ENCODE peak calls at places on chromosomes 4 and X, in eight cellular contexts. One of them, this sample, is unnamed. For H3K4me1, the result is how much of the 10 kb centered on the place peaks cover.

GRCh38 chrX:33434256-33435092 is 223.1 kb upstream of the DMD start:
- DNase-seq in PC-3: peak
- DNase-seq in fibroblast of lung: peak
- DNase-seq in GM23338: peak
- DNase-seq in HCT116: no peak
- DNase-seq in H1: peak
- DNase-seq in GM12878: no peak
- DNase-seq in K562: peak
- DNase-seq in this sample: peak

GRCh38 chrX:102517331-102517730 is 792 bp upstream of the TMSB15A start:
- DNase-seq in PC-3: peak
- DNase-seq in fibroblast of lung: peak
- DNase-seq in GM23338: peak
- DNase-seq in HCT116: no peak
- DNase-seq in H1: no peak
- DNase-seq in GM12878: no peak
- DNase-seq in K562: no peak
- DNase-seq in this sample: peak

GRCh38 chr4:85734446-85734845 is 259.5 kb downstream of the ARHGAP24 start:
- DNase-seq in PC-3: peak
- DNase-seq in fibroblast of lung: no peak
- DNase-seq in GM23338: no peak
- DNase-seq in HCT116: peak
- DNase-seq in H1: no peak
- DNase-seq in GM12878: no peak
- DNase-seq in K562: no peak
- DNase-seq in this sample: no peak

GRCh38 chrX:16114640-16115039 is 8.7 kb upstream of the GRPR start:
- DNase-seq in PC-3: no peak
- DNase-seq in fibroblast of lung: peak
- DNase-seq in GM23338: no peak
- DNase-seq in HCT116: no peak
- DNase-seq in H1: no peak
- DNase-seq in GM12878: no peak
- DNase-seq in K562: no peak
- DNase-seq in this sample: no peak

GRCh38 chr4:83560523-83560922 is 24.6 kb downstream of the GPAT3 start:
- DNase-seq in PC-3: no peak
- DNase-seq in fibroblast of lung: no peak
- DNase-seq in GM23338: no peak
- DNase-seq in HCT116: no peak
- DNase-seq in H1: no peak
- DNase-seq in GM12878: no peak
- DNase-seq in K562: no peak
- DNase-seq in this sample: no peak

GRCh38 chrX:101160001-101160400 is 59.6 kb upstream of the DRP2 start:
- DNase-seq in PC-3: peak
- DNase-seq in fibroblast of lung: no peak
- DNase-seq in GM23338: no peak
- DNase-seq in HCT116: no peak
- DNase-seq in H1: no peak
- DNase-seq in GM12878: no peak
- DNase-seq in K562: no peak
- DNase-seq in this sample: no peak

GRCh38 chrX:107480272-107480671 is 30.8 kb downstream of the FRMPD3 start:
- DNase-seq in PC-3: no peak
- DNase-seq in fibroblast of lung: no peak
- DNase-seq in GM23338: no peak
- DNase-seq in HCT116: no peak
- DNase-seq in H1: no peak
- DNase-seq in GM12878: no peak
- DNase-seq in K562: no peak
- DNase-seq in this sample: no peak

GRCh38 chrX:100649550-100650356 is 5.8 kb downstream of the SRPX2 start:
- DNase-seq in PC-3: peak
- DNase-seq in fibroblast of lung: peak
- DNase-seq in GM23338: no peak
- DNase-seq in HCT116: no peak
- DNase-seq in H1: no peak
- DNase-seq in GM12878: no peak
- DNase-seq in K562: no peak
- DNase-seq in this sample: peak

GRCh38 chr4:4791299-4791798 is 68.1 kb upstream of the MSX1 start:
- DNase-seq in PC-3: no peak
- DNase-seq in fibroblast of lung: no peak
- DNase-seq in GM23338: peak
- DNase-seq in HCT116: no peak
- DNase-seq in H1: no peak
- DNase-seq in GM12878: no peak
- DNase-seq in K562: no peak
- DNase-seq in this sample: peak

GRCh38 chr4:86155766-86156165 is 204.1 kb downstream of the MAPK10 start:
- DNase-seq in PC-3: peak
- DNase-seq in fibroblast of lung: no peak
- DNase-seq in GM23338: no peak
- DNase-seq in HCT116: no peak
- DNase-seq in H1: no peak
- DNase-seq in GM12878: no peak
- DNase-seq in K562: no peak
- DNase-seq in this sample: no peak

GRCh38 chr4:159435561-159436023 is 332.7 kb downstream of the RAPGEF2 start:
- DNase-seq in PC-3: peak
- DNase-seq in fibroblast of lung: no peak
- DNase-seq in GM23338: no peak
- DNase-seq in HCT116: no peak
- DNase-seq in H1: no peak
- DNase-seq in GM12878: peak
- DNase-seq in K562: no peak
- DNase-seq in this sample: no peak

GRCh38 chr4:6781561-6781960 is 966 bp upstream of the KIAA0232 start:
- DNase-seq in PC-3: no peak
- DNase-seq in fibroblast of lung: no peak
- DNase-seq in GM23338: no peak
- DNase-seq in HCT116: no peak
- DNase-seq in H1: no peak
- DNase-seq in GM12878: no peak
- DNase-seq in K562: no peak
- DNase-seq in this sample: no peak

GRCh38 chrX:106670631-106671030 is 55.9 kb upstream of the RNF128 start:
- DNase-seq in PC-3: no peak
- DNase-seq in fibroblast of lung: peak
- DNase-seq in GM23338: no peak
- DNase-seq in HCT116: no peak
- DNase-seq in H1: no peak
- DNase-seq in GM12878: no peak
- DNase-seq in K562: no peak
- DNase-seq in this sample: no peak

GRCh38 chr4:146146918-146147317 is 28.6 kb upstream of the LSM6 start:
- DNase-seq in PC-3: peak
- DNase-seq in fibroblast of lung: no peak
- DNase-seq in GM23338: no peak
- DNase-seq in HCT116: no peak
- DNase-seq in H1: no peak
- DNase-seq in GM12878: no peak
- DNase-seq in K562: no peak
- DNase-seq in this sample: no peak

GRCh38 chrX:38375888-38376287 is 23.5 kb downstream of the OTC start:
- DNase-seq in PC-3: peak
- DNase-seq in fibroblast of lung: peak
- DNase-seq in GM23338: peak
- DNase-seq in HCT116: peak
- DNase-seq in H1: no peak
- DNase-seq in GM12878: no peak
- DNase-seq in K562: peak
- DNase-seq in this sample: peak

GRCh38 chrX:36199926-36200325 is 280.4 kb downstream of the CFAP47 start:
- DNase-seq in PC-3: no peak
- DNase-seq in fibroblast of lung: no peak
- DNase-seq in GM23338: no peak
- DNase-seq in HCT116: no peak
- DNase-seq in H1: no peak
- DNase-seq in GM12878: no peak
- DNase-seq in K562: no peak
- DNase-seq in this sample: no peak

DNA sequence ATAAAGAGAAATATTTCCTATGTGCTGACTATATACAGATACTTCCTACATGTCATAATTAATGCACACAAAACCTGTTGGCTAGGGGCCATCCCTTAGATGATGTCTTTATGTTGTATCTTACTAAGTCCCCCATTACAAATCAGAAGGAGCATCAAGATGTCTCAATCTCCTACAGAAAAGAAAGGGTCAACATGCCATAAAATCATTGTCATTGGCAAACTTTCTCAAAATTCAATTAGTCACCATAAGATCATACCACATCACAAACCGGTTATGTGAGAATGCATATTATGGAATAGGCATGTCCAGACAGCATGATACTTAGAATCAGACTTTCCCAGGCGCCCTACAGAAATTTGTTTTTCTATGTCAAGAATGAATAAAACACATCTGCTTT is 175.2 kb upstream of the TET2 start:
- DNase-seq in PC-3: peak
- DNase-seq in fibroblast of lung: peak
- DNase-seq in GM23338: no peak
- DNase-seq in HCT116: no peak
- DNase-seq in H1: no peak
- DNase-seq in GM12878: no peak
- DNase-seq in K562: no peak
- DNase-seq in this sample: no peak
- H3K4me1 ChIP-seq in PC-3: under half
- H3K4me1 ChIP-seq in fibroblast of lung: under half
- H3K4me1 ChIP-seq in GM23338: under half
- H3K4me1 ChIP-seq in HCT116: under half
- H3K4me1 ChIP-seq in H1: under half
- H3K4me1 ChIP-seq in GM12878: under half
- H3K4me1 ChIP-seq in K562: under half
- H3K4me1 ChIP-seq in this sample: under half

GRCh38 chrX:118349188-118349587 is 3.3 kb downstream of the WDR44 start:
- DNase-seq in PC-3: no peak
- DNase-seq in fibroblast of lung: no peak
- DNase-seq in GM23338: no peak
- DNase-seq in HCT116: no peak
- DNase-seq in H1: no peak
- DNase-seq in GM12878: no peak
- DNase-seq in K562: no peak
- DNase-seq in this sample: no peak
- TF ChIP-seq EZH2 in PC-3: no peak
- TF ChIP-seq EZH2 in fibroblast of lung: no peak
- TF ChIP-seq EZH2 in GM23338: no peak
- TF ChIP-seq EZH2 in HCT116: no peak
- TF ChIP-seq EZH2 in H1: no peak
- TF ChIP-seq EZH2 in GM12878: no peak
- TF ChIP-seq EZH2 in K562: no peak
- TF ChIP-seq EZH2 in this sample: no peak

DNA sequence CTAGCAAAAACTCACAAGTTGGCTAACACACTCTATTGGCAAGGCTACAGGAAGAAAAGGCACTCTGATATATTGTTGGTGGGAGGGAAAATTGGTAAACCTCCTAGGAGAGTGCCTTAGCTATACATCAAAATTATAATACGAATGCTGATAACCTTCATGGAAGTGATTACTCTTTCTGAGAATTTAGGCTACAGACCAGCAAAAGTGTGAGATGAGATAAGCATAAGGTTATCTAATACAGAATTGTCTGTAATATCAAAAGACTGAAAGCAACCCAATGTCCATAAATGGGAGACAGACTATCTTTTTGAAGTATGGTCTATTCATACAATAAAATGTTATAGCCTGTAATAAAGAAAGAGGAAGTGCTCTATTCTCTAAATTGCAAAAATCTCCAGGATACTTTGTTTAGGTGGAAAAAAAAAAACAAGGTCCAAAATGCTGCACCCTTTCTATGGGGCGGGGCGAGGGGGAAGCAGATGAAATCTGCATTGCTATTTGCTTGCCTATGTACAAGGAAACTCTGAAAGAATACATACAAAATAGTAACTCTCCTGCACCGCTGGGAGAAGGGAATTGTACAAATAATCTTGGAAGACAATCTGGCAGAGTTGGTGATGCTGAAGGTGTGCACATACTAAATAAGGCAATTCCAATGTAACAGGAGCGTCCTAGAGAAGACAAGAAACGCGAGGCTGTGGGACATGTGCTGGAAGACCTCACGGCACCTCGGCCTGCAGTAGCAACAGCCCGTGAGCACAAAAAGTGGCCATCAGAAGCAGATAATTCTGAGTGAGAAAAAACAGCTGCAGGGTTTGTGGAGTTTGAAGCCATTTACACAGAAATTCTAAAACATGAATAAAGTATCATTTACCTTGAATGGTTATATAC is 109.7 kb downstream of the AFAP1 start:
- DNase-seq in PC-3: no peak
- DNase-seq in fibroblast of lung: no peak
- DNase-seq in GM23338: no peak
- DNase-seq in HCT116: no peak
- DNase-seq in H1: no peak
- DNase-seq in GM12878: no peak
- DNase-seq in K562: no peak
- DNase-seq in this sample: no peak
- H3K4me1 ChIP-seq in PC-3: under half
- H3K4me1 ChIP-seq in fibroblast of lung: under half
- H3K4me1 ChIP-seq in GM23338: under half
- H3K4me1 ChIP-seq in HCT116: under half
- H3K4me1 ChIP-seq in H1: under half
- H3K4me1 ChIP-seq in GM12878: under half
- H3K4me1 ChIP-seq in K562: under half
- H3K4me1 ChIP-seq in this sample: under half

GRCh38 chrX:69504626-69505612 is 793 bp downstream of the NALF2 start:
- DNase-seq in PC-3: no peak
- DNase-seq in fibroblast of lung: no peak
- DNase-seq in GM23338: peak
- DNase-seq in HCT116: no peak
- DNase-seq in H1: no peak
- DNase-seq in GM12878: no peak
- DNase-seq in K562: no peak
- DNase-seq in this sample: peak
- TF ChIP-seq EZH2 in PC-3: no peak
- TF ChIP-seq EZH2 in fibroblast of lung: no peak
- TF ChIP-seq EZH2 in GM23338: no peak
- TF ChIP-seq EZH2 in HCT116: no peak
- TF ChIP-seq EZH2 in H1: no peak
- TF ChIP-seq EZH2 in GM12878: no peak
- TF ChIP-seq EZH2 in K562: no peak
- TF ChIP-seq EZH2 in this sample: no peak

GRCh38 chr4:38692421-38692820 is 28.4 kb downstream of the KLF3 start:
- DNase-seq in PC-3: no peak
- DNase-seq in fibroblast of lung: no peak
- DNase-seq in GM23338: no peak
- DNase-seq in HCT116: no peak
- DNase-seq in H1: no peak
- DNase-seq in GM12878: no peak
- DNase-seq in K562: no peak
- DNase-seq in this sample: no peak
- H3K4me1 ChIP-seq in PC-3: under half
- H3K4me1 ChIP-seq in fibroblast of lung: under half
- H3K4me1 ChIP-seq in GM23338: under half
- H3K4me1 ChIP-seq in HCT116: under half
- H3K4me1 ChIP-seq in H1: under half
- H3K4me1 ChIP-seq in GM12878: under half
- H3K4me1 ChIP-seq in K562: under half
- H3K4me1 ChIP-seq in this sample: under half

GRCh38 chr4:46878641-46879040 is 30.4 kb downstream of the COX7B2 start:
- DNase-seq in PC-3: no peak
- DNase-seq in fibroblast of lung: no peak
- DNase-seq in GM23338: no peak
- DNase-seq in HCT116: no peak
- DNase-seq in H1: no peak
- DNase-seq in GM12878: no peak
- DNase-seq in K562: no peak
- DNase-seq in this sample: no peak
- TF ChIP-seq EZH2 in PC-3: no peak
- TF ChIP-seq EZH2 in fibroblast of lung: no peak
- TF ChIP-seq EZH2 in GM23338: no peak
- TF ChIP-seq EZH2 in HCT116: no peak
- TF ChIP-seq EZH2 in H1: no peak
- TF ChIP-seq EZH2 in GM12878: no peak
- TF ChIP-seq EZH2 in K562: no peak
- TF ChIP-seq EZH2 in this sample: no peak

This sample was measured in neural progenitor cell.